ENCODE peak calls at places on chromosome 3, in nine cellular contexts. I is stomach, O is upper lobe of right lung, M is dorsolateral prefrontal cortex, A is MM.1S, L is lower lobe of right lung, H is NT2/D1, Y is foreskin keratinocyte, C is pancreas. Z is an unnamed sample. For H3K27me3, the result is how much of the 10 kb centered on the place peaks cover.

GRCh38 chr3:195105841-195106417 is 165.0 kb downstream of the XXYLT1 start:
- DNase-seq in C (no peak), Y (no peak), I (no peak), M (no peak), L (no peak), A (no peak), O (no peak), H (no peak), Z (no peak)

GRCh38 chr3:105527949-105528348 is 161.2 kb downstream of the ALCAM start:
- DNase-seq in H (no peak), O (no peak), A (no peak), C (no peak), M (no peak), Y (peak), I (no peak), L (no peak), Z (no peak)

GRCh38 chr3:128484404-128485282 is 8.4 kb downstream of the GATA2 start:
- DNase-seq in O (no peak), C (no peak), M (no peak), Y (no peak), I (no peak), H (no peak), L (peak), A (no peak), Z (peak)

GRCh38 chr3:128081846-128082245 is 29.6 kb downstream of the SEC61A1 start:
- DNase-seq in Y (no peak), C (no peak), I (no peak), O (no peak), A (no peak), H (no peak), L (no peak), M (no peak), Z (no peak)

GRCh38 chr3:70748593-70748992 is 436.2 kb upstream of the MDFIC2 start:
- DNase-seq in M (no peak), Y (no peak), C (no peak), L (no peak), I (no peak), A (no peak), H (peak), O (no peak), Z (no peak)

GRCh38 chr3:126936853-126937395 is 46.0 kb upstream of the PLXNA1 start:
- DNase-seq in C (no peak), I (no peak), Y (no peak), L (no peak), O (no peak), M (no peak), H (no peak), A (no peak), Z (no peak)

GRCh38 chr3:14082108-14082657 is 42.5 kb downstream of the CHCHD4 start:
- DNase-seq in M (no peak), Y (no peak), L (no peak), O (no peak), C (no peak), H (no peak), I (no peak), A (peak), Z (no peak)

GRCh38 chr3:14150491-14151230 is 25.8 kb downstream of the TMEM43 start:
- DNase-seq in O (no peak), M (no peak), H (no peak), Y (no peak), L (no peak), C (no peak), A (no peak), I (no peak), Z (no peak)

GRCh38 chr3:10552631-10552943 is 47.2 kb upstream of the ATP2B2 start:
- DNase-seq in M (no peak), Y (no peak), O (peak), A (no peak), L (no peak), I (no peak), C (no peak), H (no peak), Z (peak)

GRCh38 chr3:42025388-42026138 is 63.7 kb upstream of the ULK4 start:
- DNase-seq in I (peak), A (peak), C (no peak), M (peak), Y (peak), H (peak), O (peak), L (peak), Z (peak)

GRCh38 chr3:46266598-46266997 is 24.3 kb downstream of the CCR3 start:
- DNase-seq in A (no peak), I (no peak), Y (peak), M (no peak), H (no peak), L (no peak), O (no peak), C (no peak), Z (no peak)

GRCh38 chr3:147385059-147386012 is 21.0 kb downstream of the ZIC4 start:
- DNase-seq in I (no peak), H (no peak), C (no peak), Y (no peak), A (no peak), O (no peak), M (no peak), L (no peak), Z (no peak)

GRCh38 chr3:13195374-13195773 is 122.1 kb upstream of the IQSEC1 start:
- DNase-seq in C (no peak), O (no peak), A (no peak), I (no peak), L (no peak), H (no peak), M (no peak), Y (no peak), Z (no peak)

GRCh38 chr3:61686228-61686648 is 124.9 kb downstream of the PTPRG start:
- DNase-seq in O (no peak), H (no peak), M (no peak), I (no peak), C (no peak), A (no peak), L (no peak), Y (peak), Z (no peak)

GRCh38 chr3:190566043-190566933 is 52.4 kb downstream of the IL1RAP start:
- DNase-seq in Y (peak), L (peak), O (peak), C (peak), H (peak), A (no peak), I (peak), M (peak), Z (peak)

GRCh38 chr3:31873254-31873653 is 107.8 kb downstream of the OSBPL10 start:
- DNase-seq in H (no peak), C (no peak), A (no peak), Y (no peak), O (no peak), M (no peak), I (no peak), L (no peak), Z (no peak)

GRCh38 chr3:193911784-193912183 is 224.2 kb upstream of the HES1 start:
- DNase-seq in L (no peak), C (no peak), Y (no peak), H (no peak), M (no peak), A (no peak), O (no peak), I (no peak), Z (no peak)
- H3K27me3 ChIP-seq in L (under half), C (under half), Y (under half), H (under half), M (under half), A (under half), O (under half), I (under half), Z (under half)

DNA sequence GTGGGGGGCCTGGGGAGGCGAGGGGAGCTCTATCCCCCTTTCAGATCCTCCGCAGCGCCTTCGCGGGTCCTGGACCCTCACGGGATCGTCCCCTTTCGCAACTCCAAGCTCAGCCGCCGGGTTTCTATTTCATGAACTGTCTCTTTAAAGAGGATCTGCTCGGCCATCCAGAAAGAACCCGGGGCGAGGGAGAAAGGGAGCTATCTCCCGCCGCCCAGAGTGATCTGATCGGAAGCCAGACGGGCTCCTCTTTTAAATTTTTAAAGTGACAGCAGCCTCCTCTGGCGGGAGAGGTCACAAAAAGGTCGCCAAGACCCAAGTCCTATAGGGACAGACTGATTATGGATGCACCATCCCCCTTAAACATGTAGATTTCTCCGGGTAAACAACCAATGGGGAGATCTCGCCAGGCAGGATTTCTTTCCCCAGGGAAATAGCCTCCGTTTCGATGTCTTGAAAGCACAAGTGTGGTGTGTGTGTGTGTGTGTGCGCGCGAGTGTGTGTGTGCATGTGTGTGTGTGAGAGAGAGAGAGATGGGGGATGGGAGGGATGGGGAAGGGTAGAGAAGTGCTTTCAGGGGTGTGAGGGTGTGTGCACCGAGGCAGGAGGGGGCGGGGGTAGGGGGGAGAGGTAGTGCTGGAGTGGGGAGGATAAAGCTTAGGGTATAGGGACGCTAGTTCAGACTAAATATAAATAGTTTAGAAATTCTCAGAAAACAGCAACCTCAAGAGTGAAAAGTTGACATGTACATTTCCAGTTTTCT is 516.1 kb downstream of the MECOM start:
- DNase-seq in L (peak), M (no peak), I (peak), H (peak), O (peak), Y (peak), A (peak), C (peak), Z (peak)
- H3K27me3 ChIP-seq in L (under half), M (half or more), I (under half), H (half or more), O (under half), Y (half or more), A (under half), C (under half), Z (under half)

GRCh38 chr3:37766220-37766605 is 95.5 kb upstream of the CTDSPL start:
- DNase-seq in L (no peak), C (no peak), M (no peak), A (peak), Y (no peak), I (no peak), H (no peak), O (no peak), Z (no peak)
- H3K27me3 ChIP-seq in L (under half), C (under half), M (under half), A (under half), Y (under half), I (under half), H (under half), O (under half), Z (under half)

GRCh38 chr3:123342631-123343080 is 106.2 kb downstream of the ADCY5 start:
- DNase-seq in A (no peak), H (no peak), M (no peak), Y (no peak), C (peak), O (peak), I (no peak), L (no peak), Z (peak)
- H3K27me3 ChIP-seq in A (under half), H (under half), M (under half), Y (under half), C (under half), O (under half), I (under half), L (under half), Z (under half)